ENCODE peak calls at places on chromosomes 12 and 14, in nine cellular contexts. A is AG04450; H is psoas muscle; V is GM10248; L is fibroblast of mammary gland; R is activated B cell treated with CpG ODN at 0.5 μM for 24 hours; M is GM12865; S is CD4-positive, alpha-beta T cell; X is hepatocyte. B is an unnamed sample.

GRCh38 chr14:22822619-22823551 is 6.8 kb upstream of the MRPL52 start:
- DNase-seq in M (peak), H (peak), A (peak), S (peak), X (peak), V (peak), L (peak), R (peak), B (peak)

GRCh38 chr14:74203546-74203945 is 35.7 kb upstream of the VSX2 start:
- DNase-seq in A (no peak), L (no peak), S (no peak), V (no peak), X (no peak), R (no peak), H (no peak), M (no peak), B (no peak)

GRCh38 chr12:4012977-4013968 is 140.1 kb upstream of the PARP11 start:
- DNase-seq in V (no peak), X (no peak), R (no peak), S (no peak), M (no peak), H (no peak), L (no peak), A (no peak), B (no peak)

GRCh38 chr12:17579148-17580026 is 510.6 kb downstream of the RERGL start:
- DNase-seq in H (no peak), L (no peak), V (no peak), A (no peak), S (no peak), R (no peak), X (no peak), M (no peak), B (no peak)

GRCh38 chr12:112848972-112849371 is 57.4 kb downstream of the RPH3A start:
- DNase-seq in V (no peak), R (no peak), X (no peak), L (no peak), A (no peak), H (no peak), M (no peak), S (no peak), B (no peak)

GRCh38 chr12:31922341-31923062 is 36.7 kb upstream of the RESF1 start:
- DNase-seq in H (no peak), S (no peak), R (no peak), X (no peak), V (no peak), A (no peak), L (peak), M (no peak), B (no peak)

GRCh38 chr12:65952737-65953209 is 128.5 kb downstream of the HMGA2 start:
- DNase-seq in M (no peak), H (no peak), V (no peak), X (no peak), L (peak), A (no peak), S (no peak), R (no peak), B (no peak)

GRCh38 chr12:106901276-106901675 is 54.4 kb upstream of the TMEM263 start:
- DNase-seq in S (no peak), H (no peak), V (no peak), L (peak), X (no peak), A (no peak), M (no peak), R (no peak), B (no peak)

GRCh38 chr12:2856901-2857495 is at the start of gene TEX52:
- DNase-seq in A (no peak), V (no peak), S (no peak), R (no peak), M (no peak), H (no peak), X (peak), L (no peak), B (no peak)

GRCh38 chr12:108214486-108214885 is 85.4 kb downstream of the WSCD2 start:
- DNase-seq in H (no peak), R (no peak), X (peak), A (no peak), L (peak), V (peak), S (no peak), M (peak), B (no peak)

GRCh38 chr12:104555650-104556049 is 98.9 kb downstream of the CHST11 start:
- DNase-seq in L (no peak), V (no peak), H (no peak), A (no peak), X (no peak), R (no peak), S (no peak), M (no peak), B (no peak)

DNA sequence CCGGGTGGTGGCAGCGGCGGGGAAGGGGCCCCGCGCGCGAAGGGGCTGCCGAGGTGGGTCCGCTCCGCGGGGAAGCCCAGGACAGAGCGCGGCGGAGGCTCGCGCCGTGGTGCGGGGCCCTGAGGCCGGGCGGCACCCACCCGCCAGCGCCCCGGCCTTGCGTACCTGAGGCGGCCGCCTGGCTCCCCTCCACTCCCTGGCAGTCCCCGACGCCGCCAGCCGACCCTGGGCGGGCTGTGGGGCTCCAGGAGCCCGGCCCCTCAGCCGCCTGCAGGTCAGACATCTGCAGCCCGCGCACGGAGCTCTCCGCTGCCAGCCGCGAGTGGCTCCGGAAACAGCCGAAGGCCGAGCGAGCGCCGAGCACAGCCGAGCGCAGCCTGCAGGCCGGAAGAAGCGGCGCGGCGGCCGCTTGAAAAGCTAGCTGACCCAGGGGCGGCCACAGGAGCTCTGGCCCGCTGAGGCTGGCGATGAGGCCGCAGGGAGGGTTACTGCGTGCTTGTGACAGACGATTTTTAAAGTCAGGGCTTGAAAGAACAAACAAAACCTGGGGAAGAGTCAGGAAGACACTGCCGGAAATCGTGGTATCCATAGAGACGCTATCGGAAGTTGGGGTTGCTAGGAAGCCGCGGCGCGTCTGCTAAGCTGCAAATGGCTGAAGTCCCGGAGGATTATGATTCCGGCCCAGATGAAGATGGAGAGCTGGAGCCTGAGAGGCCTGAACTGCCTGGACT is at the start of the genes SAMD15 and TMED8:
- DNase-seq in H (peak), A (peak), R (peak), M (peak), S (peak), L (peak), V (peak), X (peak), B (peak)
- TF ChIP-seq CTCF in H (peak), A (peak), R (no peak), M (no peak), S (no peak), L (no peak), V (peak), X (peak), B (peak)

DNA sequence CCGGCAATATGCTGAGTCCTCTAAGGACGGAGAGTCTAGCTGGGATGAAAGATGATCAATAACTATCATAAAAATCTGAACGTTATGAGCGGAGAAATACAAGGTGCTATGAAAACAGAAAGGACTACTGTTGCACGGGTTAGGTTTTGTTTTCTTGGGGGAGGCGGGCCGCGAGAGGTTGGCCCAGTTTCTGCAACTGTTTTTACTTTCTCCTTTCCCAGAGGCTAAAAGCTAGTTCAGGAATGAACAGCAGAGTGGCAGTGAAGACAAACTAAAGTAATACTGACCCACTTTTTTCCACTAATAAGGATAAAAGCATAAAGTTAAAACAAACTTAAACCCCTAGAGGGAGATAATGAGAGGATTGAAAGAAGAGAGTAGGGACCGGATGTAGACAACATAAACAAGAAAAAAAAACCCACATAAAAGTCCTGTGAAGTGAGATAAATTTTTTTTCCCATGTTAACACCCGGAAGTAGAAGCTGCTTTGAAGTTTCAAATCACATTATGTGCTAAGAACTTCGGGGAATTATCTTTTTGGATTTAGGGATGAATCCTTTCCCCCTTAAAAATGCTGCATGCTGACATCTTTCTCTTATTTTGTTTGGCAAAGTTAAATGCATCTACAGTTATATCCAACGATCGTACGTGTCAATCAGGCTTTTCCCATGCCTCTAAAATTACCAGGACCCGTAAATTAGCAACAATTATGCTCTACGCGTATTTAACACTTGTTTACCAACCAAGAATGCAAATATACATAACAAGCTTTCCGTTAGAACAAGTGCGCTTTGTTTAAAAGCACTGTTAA is 1.0 kb upstream of the CDK17 start:
- DNase-seq in R (no peak), X (peak), V (peak), H (no peak), S (peak), A (peak), M (peak), L (peak), B (no peak)
- TF ChIP-seq CTCF in R (peak), X (peak), V (peak), H (peak), S (peak), A (peak), M (peak), L (peak), B (peak)

DNA sequence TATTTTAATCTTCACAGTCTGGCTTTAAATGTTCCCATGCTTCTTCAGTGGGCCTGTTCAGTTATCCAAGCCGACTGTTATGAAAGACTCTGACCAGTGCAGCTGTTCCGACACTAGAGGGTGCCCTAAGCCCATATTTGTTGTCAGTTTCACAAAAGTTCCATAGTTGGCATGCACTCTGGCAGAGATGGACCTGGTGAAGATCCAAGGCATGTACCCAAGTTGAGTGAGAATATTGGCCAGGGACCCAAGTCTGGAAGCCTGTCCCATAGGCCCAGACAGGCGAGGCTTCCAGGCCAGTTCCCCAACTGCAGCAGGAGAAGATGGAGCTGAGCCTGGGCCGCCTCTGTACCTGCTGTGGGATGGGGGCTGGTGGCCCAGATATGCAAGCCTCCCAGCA is 27.4 kb upstream of the GUCY2C start:
- DNase-seq in H (no peak), X (peak), M (peak), R (no peak), S (peak), A (peak), L (peak), V (peak), B (no peak)
- TF ChIP-seq CTCF in H (peak), X (peak), M (peak), R (peak), S (peak), A (peak), L (peak), V (peak), B (peak)

GRCh38 chr14:85415015-85415712 is 114.8 kb upstream of the FLRT2 start:
- DNase-seq in H (peak), L (peak), X (peak), A (peak), V (no peak), R (no peak), M (no peak), S (no peak), B (no peak)
- TF ChIP-seq CTCF in H (no peak), L (peak), X (peak), A (peak), V (no peak), R (no peak), M (no peak), S (no peak), B (peak)

GRCh38 chr12:46956451-46957035 is 122.9 kb upstream of the PCED1B start:
- DNase-seq in S (no peak), L (no peak), R (no peak), H (no peak), A (no peak), V (no peak), X (no peak), M (no peak), B (no peak)
- TF ChIP-seq CTCF in S (no peak), L (no peak), R (no peak), H (no peak), A (no peak), V (no peak), X (no peak), M (no peak), B (no peak)

DNA sequence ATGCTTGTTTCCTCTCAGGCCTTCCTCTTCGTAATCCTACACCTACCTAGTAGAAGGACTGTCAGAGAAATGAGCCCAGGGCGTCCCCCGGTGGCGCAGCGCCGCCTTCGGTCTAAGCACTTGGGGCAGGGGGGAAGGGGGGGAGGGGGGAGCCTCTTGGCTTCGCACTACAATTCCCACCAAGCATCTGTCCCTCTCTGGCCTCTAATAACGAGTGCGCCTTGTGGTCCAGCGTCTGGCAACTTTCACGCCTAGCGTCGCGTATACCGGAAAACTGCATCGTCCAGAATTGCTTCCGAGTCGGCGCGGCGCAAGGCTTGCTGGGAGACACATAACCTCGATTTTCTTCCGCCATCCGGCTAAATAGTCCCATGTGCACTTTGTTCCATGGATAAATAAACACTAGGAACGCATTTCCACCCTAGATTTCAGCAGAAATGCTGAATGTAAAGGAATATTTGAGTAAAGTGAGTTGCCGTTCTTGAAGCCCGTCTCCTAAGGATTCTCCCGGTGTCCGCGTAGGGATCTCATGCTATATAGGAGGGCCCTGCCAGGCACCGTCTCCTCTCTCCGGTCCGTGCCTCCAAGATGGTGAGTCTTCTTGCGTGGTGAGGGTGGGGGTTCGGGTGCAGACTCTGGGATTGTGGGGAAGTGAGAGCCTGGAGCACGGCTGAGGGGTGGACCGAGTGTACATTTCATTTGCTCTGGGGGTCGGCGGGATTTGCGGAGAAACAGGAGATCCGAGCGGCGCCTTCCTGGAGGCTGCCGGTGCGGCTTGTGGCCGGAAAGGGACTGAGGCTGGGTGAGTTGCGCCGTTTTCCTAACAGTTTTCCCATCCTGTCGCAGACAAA is at the start of gene RPS26:
- DNase-seq in X (peak), H (peak), R (peak), M (peak), V (peak), S (peak), A (peak), L (peak), B (peak)
- TF ChIP-seq CTCF in X (peak), H (peak), R (no peak), M (peak), V (peak), S (peak), A (peak), L (peak), B (peak)